ENCODE peak calls at places on chromosome 2, in seven cellular contexts. T is NCI-H510A treated with DMSO at 0.1 percent for 48 hours; R is stimulated activated CD4-positive, alpha-beta T cell treated with anti-CD3 and anti-CD28 coated beads, Interleukin-1b, Interleukin-23, amount 100 ng/mL, for 24 hours; D is SW 1271; G is LHCN-M2; E is cardiac fibroblast; Q is left lung. J is an unnamed sample.

GRCh38 chr2:69950241-69950640 is 11.2 kb downstream of the ASPRV1 start:
- DNase-seq in T (no peak), R (no peak), D (no peak), G (no peak), E (no peak), Q (no peak), J (no peak)

GRCh38 chr2:58336416-58336815 is 95.3 kb upstream of the FANCL start:
- DNase-seq in T (no peak), R (no peak), D (no peak), G (peak), E (no peak), Q (no peak), J (no peak)

GRCh38 chr2:74079522-74080341 is 68.0 kb downstream of the BOLA3 start:
- DNase-seq in T (no peak), R (no peak), D (no peak), G (peak), E (no peak), Q (no peak), J (no peak)

GRCh38 chr2:134244091-134244490 is 9.8 kb upstream of the MGAT5 start:
- DNase-seq in T (no peak), R (no peak), D (no peak), G (no peak), E (no peak), Q (no peak), J (no peak)

GRCh38 chr2:138439733-138440132 is 61.8 kb upstream of the SPOPL start:
- DNase-seq in T (no peak), R (no peak), D (no peak), G (no peak), E (no peak), Q (no peak), J (no peak)

GRCh38 chr2:733001-733400 is 55.8 kb upstream of the TMEM18 start:
- DNase-seq in T (no peak), R (no peak), D (no peak), G (no peak), E (no peak), Q (no peak), J (no peak)

GRCh38 chr2:120964819-120965218 is 229.2 kb downstream of the GLI2 start:
- DNase-seq in T (no peak), R (no peak), D (no peak), G (no peak), E (peak), Q (no peak), J (no peak)

GRCh38 chr2:207819021-207819687 is 49.4 kb upstream of the FZD5 start:
- DNase-seq in T (no peak), R (no peak), D (no peak), G (no peak), E (no peak), Q (no peak), J (no peak)

GRCh38 chr2:11073791-11074190 is 81.5 kb upstream of the SLC66A3 start:
- DNase-seq in T (no peak), R (no peak), D (no peak), G (no peak), E (peak), Q (no peak), J (no peak)

GRCh38 chr2:18104583-18105224 is 226.2 kb downstream of the KCNS3 start:
- DNase-seq in T (no peak), R (no peak), D (no peak), G (no peak), E (no peak), Q (no peak), J (no peak)

GRCh38 chr2:43227830-43228280 is 1.4 kb upstream of the ZFP36L2 start:
- DNase-seq in T (peak), R (no peak), D (peak), G (no peak), E (no peak), Q (no peak), J (no peak)

GRCh38 chr2:43131890-43132522 is 94.4 kb downstream of the ZFP36L2 start:
- DNase-seq in T (no peak), R (no peak), D (no peak), G (no peak), E (no peak), Q (no peak), J (no peak)

GRCh38 chr2:84495539-84496146 is 20.7 kb upstream of the DNAH6 start:
- DNase-seq in T (peak), R (no peak), D (peak), G (peak), E (peak), Q (no peak), J (peak)

GRCh38 chr2:165196411-165196810 is 7.4 kb downstream of the SCN3A start:
- DNase-seq in T (no peak), R (no peak), D (no peak), G (no peak), E (no peak), Q (no peak), J (no peak)

GRCh38 chr2:236125541-236125940 is 42.6 kb downstream of the GBX2 start:
- DNase-seq in T (no peak), R (no peak), D (no peak), G (no peak), E (no peak), Q (no peak), J (no peak)

GRCh38 chr2:100818606-100819364 is 1.2 kb upstream of the NPAS2 start:
- DNase-seq in T (no peak), R (no peak), D (peak), G (peak), E (peak), Q (peak), J (no peak)